ENCODE peak calls at places on chromosomes 1 and 21, in four cellular contexts. C, K, D and J are unnamed samples.

GRCh38 chr1:39965051-39965450 is 10.1 kb downstream of the MFSD2A start:
- DNase-seq in C (no peak), K (no peak), D (no peak), J (no peak)

GRCh38 chr21:41953831-41954653 is at the start of gene C2CD2:
- DNase-seq in C (peak), K (peak), D (peak), J (peak)

GRCh38 chr1:200429221-200429751 is 19.4 kb upstream of the ZNF281 start:
- DNase-seq in C (no peak), K (no peak), D (no peak), J (peak)

GRCh38 chr1:11387829-11388228 is 91.1 kb upstream of the DISP3 start:
- DNase-seq in C (no peak), K (no peak), D (no peak), J (no peak)

GRCh38 chr1:228267962-228268890 is 60.4 kb downstream of the OBSCN start:
- DNase-seq in C (peak), K (no peak), D (no peak), J (peak)

GRCh38 chr1:154342836-154343472 is 17.6 kb downstream of the ATP8B2 start:
- DNase-seq in C (no peak), K (no peak), D (no peak), J (no peak)

GRCh38 chr1:22122273-22123070 is 20.4 kb downstream of the WNT4 start:
- DNase-seq in C (no peak), K (no peak), D (no peak), J (no peak)

GRCh38 chr1:97378596-97378995 is 542.2 kb downstream of the DPYD start:
- DNase-seq in C (no peak), K (no peak), D (no peak), J (no peak)

GRCh38 chr1:100502052-100502792 is 35.7 kb upstream of the GPR88 start:
- DNase-seq in C (no peak), K (no peak), D (peak), J (no peak)

GRCh38 chr1:66521736-66522365 is 12.1 kb upstream of the SGIP1 start:
- DNase-seq in C (no peak), K (no peak), D (no peak), J (peak)

GRCh38 chr21:33292724-33293123 is 26.6 kb downstream of the IL10RB start:
- DNase-seq in C (no peak), K (no peak), D (no peak), J (no peak)

GRCh38 chr1:155272466-155273133 is 704 bp downstream of the CLK2 start:
- DNase-seq in C (no peak), K (no peak), D (peak), J (peak)

GRCh38 chr1:107559881-107560280 is 405.1 kb downstream of the VAV3 start:
- DNase-seq in C (no peak), K (no peak), D (no peak), J (no peak)

GRCh38 chr1:77447669-77448068 is 165.8 kb downstream of the AK5 start:
- DNase-seq in C (no peak), K (no peak), D (no peak), J (no peak)

GRCh38 chr1:243428617-243429342 is 172.9 kb downstream of the SDCCAG8 start:
- DNase-seq in C (no peak), K (no peak), D (no peak), J (no peak)

GRCh38 chr1:23424171-23424959 is at the start of gene TCEA3:
- DNase-seq in C (peak), K (no peak), D (no peak), J (peak)

GRCh38 chr1:39745016-39745670 is 6.5 kb downstream of the PPIE start:
- DNase-seq in C (no peak), K (no peak), D (no peak), J (no peak)

GRCh38 chr1:38444770-38445442 is 398.3 kb upstream of the POU3F1 start:
- DNase-seq in C (peak), K (no peak), D (no peak), J (no peak)

GRCh38 chr1:224647449-224647848 is 31.3 kb downstream of the CNIH3 start:
- DNase-seq in C (no peak), K (no peak), D (no peak), J (no peak)

GRCh38 chr21:25528511-25528910 is 78.8 kb downstream of the MRPL39 start:
- DNase-seq in C (no peak), K (no peak), D (no peak), J (no peak)

GRCh38 chr1:243962541-243962940 is 88.5 kb upstream of the ZBTB18 start:
- DNase-seq in C (no peak), K (no peak), D (no peak), J (no peak)

GRCh38 chr21:45019076-45019886 is 55.1 kb upstream of the ADARB1 start:
- DNase-seq in C (no peak), K (no peak), D (no peak), J (peak)

GRCh38 chr1:203327684-203328457 is 22.6 kb downstream of the BTG2 start:
- DNase-seq in C (no peak), K (peak), D (peak), J (peak)

GRCh38 chr1:72845342-72845741 is 563.0 kb upstream of the NEGR1 start:
- DNase-seq in C (no peak), K (no peak), D (peak), J (peak)

GRCh38 chr1:234315091-234315541 is 58.1 kb upstream of the COA6 start:
- DNase-seq in C (no peak), K (no peak), D (no peak), J (peak)

GRCh38 chr1:196409586-196409985 is 198.7 kb downstream of the KCNT2 start:
- DNase-seq in C (no peak), K (no peak), D (no peak), J (no peak)

GRCh38 chr1:1080122-1080753 is 6.1 kb upstream of the RNF223 start:
- DNase-seq in C (peak), K (peak), D (no peak), J (peak)

GRCh38 chr1:72037745-72038343 is 244.5 kb downstream of the NEGR1 start:
- DNase-seq in C (no peak), K (peak), D (no peak), J (peak)

GRCh38 chr1:2229032-2229920 is 1.2 kb downstream of the SKI start:
- DNase-seq in C (peak), K (no peak), D (peak), J (peak)

GRCh38 chr1:235923466-235924008 is 56.8 kb upstream of the LYST start:
- DNase-seq in C (no peak), K (no peak), D (no peak), J (peak)

GRCh38 chr1:24925082-24925779 is 4.8 kb downstream of the RUNX3 start:
- DNase-seq in C (no peak), K (no peak), D (no peak), J (no peak)

GRCh38 chr1:50047916-50048694 is 24.4 kb upstream of the AGBL4 start:
- DNase-seq in C (peak), K (peak), D (no peak), J (no peak)
- H2BK12ac ChIP-seq in C (no peak), K (no peak), D (no peak), J (no peak)

DNA sequence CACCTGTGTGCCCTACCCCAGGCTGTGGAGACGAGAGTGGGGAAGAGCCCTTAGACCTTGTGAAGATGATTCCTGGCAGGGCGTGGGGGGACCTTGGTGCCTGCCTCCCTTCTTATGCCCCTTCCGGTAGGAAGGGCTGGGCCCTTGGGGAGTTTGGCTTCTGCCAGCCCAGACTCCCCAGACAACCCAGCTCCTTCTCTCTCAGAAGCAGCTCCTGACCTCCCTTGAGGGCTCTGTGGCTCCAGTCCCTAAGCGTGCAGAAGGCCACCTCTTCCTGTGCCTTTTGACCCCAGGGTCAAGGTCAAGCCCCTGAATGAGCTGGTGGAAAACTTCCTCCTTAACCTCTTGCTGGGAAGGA is 958 bp downstream of the RPS6KA1 start:
- DNase-seq in C (peak), K (no peak), D (no peak), J (no peak)
- H3K4me3 ChIP-seq in C (peak), K (peak), D (peak), J (peak)

DNA sequence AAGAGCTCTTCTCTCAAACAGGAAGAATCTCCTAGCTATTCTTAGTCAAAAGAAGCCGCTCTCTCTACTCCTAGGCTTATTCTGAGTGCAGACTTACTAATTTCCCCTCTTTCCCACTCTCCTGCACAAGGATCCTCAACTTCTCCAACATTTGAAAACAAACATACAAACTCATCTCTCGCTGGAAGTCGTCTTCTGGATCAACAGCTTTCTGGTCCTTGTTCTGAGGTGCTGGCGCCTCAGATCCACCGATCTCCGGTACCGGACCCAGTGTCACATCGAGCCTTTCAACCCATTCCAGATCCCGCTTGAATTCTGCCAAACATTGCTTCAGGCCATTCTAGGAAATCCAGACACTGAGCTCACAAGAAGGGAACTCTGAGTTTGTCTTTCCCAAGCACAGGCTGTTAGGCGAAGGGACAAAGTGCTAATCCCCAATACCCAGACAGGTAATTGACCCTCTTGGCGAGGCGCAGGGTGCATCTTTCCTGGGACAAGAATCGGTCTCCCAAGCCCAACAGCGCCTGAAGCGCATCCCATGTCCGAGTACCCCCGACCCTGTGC is 696 bp downstream of the EBNA1BP2 start:
- DNase-seq in C (no peak), K (no peak), D (no peak), J (no peak)
- H2BK12ac ChIP-seq in C (no peak), K (no peak), D (no peak), J (no peak)

GRCh38 chr1:151611288-151611790 is 511 bp upstream of the SNX27 start:
- DNase-seq in C (no peak), K (no peak), D (peak), J (peak)
- H3K4me3 ChIP-seq in C (peak), K (no peak), D (no peak), J (peak)

GRCh38 chr1:28518745-28519341 is 13.0 kb downstream of the RCC1 start:
- DNase-seq in C (peak), K (no peak), D (no peak), J (peak)
- H2BK12ac ChIP-seq in C (peak), K (no peak), D (peak), J (no peak)

GRCh38 chr1:65149391-65149729 is 1.4 kb downstream of the AK4 start:
- DNase-seq in C (no peak), K (peak), D (no peak), J (peak)

GRCh38 chr1:65150583-65151263 is 2.7 kb downstream of the AK4 start:
- DNase-seq in C (no peak), K (no peak), D (no peak), J (no peak)

GRCh38 chr1:65151641-65152040 is 3.6 kb downstream of the AK4 start:
- DNase-seq in C (no peak), K (no peak), D (no peak), J (no peak)

GRCh38 chr1:65148548-65149390 is 766 bp downstream of the AK4 start:
- DNase-seq in C (peak), K (peak), D (no peak), J (peak)

DNA sequence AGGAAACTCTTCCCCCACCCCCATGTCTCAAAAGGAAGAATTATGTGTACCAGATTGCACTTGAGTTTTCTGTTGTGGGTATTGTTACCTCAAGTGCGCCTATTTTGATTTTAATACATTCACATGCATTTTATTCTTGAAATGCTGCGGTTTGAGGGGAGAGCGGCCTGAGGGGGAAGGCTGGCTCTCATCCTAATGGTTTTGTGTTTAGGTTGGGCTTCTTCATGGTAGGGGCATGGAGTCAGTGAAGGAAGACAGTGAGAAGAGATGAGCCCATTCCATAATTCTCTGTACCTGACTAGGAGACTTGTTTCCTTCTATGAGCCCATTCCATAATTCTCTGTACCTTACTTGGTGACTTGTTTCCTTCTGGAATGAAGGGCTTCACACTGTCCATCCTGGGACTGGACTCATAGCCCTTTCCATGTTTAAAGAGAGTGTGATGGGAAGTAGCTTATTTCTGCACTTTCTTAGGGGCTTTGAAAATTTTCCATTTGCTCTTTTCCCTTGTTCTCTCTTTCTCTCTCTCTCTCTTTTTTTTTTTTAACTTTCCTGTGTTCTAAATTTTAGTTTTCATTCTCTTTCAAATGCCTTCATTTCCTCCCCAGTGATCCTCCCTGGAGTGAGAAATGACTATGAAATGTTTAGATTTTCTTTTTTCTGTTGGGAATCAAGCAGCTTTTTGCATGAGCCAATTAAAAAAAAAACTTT is 1.9 kb downstream of the AK4 start:
- DNase-seq in C (no peak), K (no peak), D (no peak), J (no peak)
- H3K4me3 ChIP-seq in C (peak), K (no peak), D (no peak), J (no peak)

GRCh38 chr1:17538428-17539130 is 919 bp upstream of the ARHGEF10L start:
- DNase-seq in C (peak), K (peak), D (no peak), J (peak)
- H2BK12ac ChIP-seq in C (peak), K (no peak), D (peak), J (peak)

GRCh38 chr1:231418741-231419107 is 3.4 kb downstream of the EGLN1 start:
- DNase-seq in C (no peak), K (no peak), D (no peak), J (no peak)

GRCh38 chr1:231419147-231419546 is 2.9 kb downstream of the EGLN1 start:
- DNase-seq in C (no peak), K (no peak), D (no peak), J (no peak)

GRCh38 chr1:231417503-231417902 is 4.6 kb downstream of the EGLN1 start:
- DNase-seq in C (no peak), K (no peak), D (no peak), J (no peak)

GRCh38 chr1:231416896-231417295 is 5.2 kb downstream of the EGLN1 start:
- DNase-seq in C (no peak), K (no peak), D (no peak), J (no peak)

DNA sequence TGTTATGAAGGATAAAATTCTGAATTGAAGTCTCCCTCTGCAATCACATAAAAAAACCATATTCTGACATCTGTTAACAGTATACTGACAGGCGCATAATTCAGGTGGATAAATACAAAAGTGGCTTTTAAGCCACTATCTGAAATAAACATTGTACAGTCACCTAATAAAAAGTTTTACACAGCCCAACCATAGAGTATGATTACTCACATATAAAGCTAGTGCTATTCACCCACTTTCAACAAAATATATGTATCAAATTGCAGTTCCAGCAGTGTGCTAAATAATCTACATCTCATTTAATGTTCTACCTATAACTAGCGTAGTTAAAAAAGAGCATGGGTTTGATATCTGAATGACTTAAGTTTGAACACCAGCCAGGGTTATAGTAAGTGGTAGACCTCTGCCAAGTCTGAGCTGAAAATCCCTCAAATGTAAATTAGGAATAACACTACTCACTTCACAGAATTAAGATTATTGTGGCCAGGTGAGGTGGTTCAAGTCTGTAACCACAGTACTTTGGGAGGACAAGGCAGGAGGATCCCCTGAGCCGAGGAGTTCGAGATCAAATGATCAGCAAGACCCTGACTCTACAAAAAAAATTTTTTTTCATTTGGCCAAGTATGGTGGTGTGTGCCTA is 3.9 kb downstream of the EGLN1 start:
- DNase-seq in C (no peak), K (no peak), D (no peak), J (no peak)
- H3K4me3 ChIP-seq in C (no peak), K (no peak), D (no peak), J (peak)

DNA sequence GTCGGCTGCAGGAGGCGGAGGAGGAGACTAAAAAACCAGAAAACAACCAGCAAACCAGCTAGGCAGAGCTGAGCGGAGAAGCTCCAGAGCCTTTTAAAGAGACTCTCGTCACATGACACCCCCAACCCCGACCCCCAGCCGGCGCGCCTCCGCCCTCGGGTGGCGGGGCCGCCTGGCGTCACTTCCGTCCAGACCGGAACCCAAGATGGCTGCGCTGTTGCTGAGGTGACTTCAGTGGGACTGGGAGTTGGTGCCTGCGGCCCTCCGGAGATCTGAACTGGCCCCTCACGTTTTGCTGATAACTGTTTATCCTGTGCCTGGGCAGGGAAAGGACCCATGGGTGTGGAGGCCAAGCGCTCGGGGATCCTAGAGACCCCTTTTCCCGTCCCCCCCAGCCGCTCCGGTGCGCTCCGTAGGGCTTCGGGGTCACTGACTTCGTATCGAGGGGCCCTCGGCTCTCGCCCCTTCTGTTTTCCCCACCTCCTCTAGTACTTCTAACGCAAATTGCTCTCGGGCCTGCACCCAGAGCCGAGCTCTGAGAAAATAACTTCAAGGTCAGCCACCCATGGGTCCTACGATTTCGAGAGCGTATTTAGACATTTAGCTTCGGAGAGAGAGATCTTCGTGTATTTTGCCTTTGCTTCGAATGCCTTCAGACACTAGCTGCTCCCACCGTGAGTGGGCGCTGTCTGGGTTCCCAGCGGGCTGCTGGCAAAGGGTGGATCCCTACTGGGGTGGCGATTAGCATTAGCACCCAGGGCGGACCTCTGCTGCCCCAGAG is at the start of gene SDHC:
- DNase-seq in C (peak), K (peak), D (peak), J (peak)
- H2BK12ac ChIP-seq in C (peak), K (no peak), D (no peak), J (peak)

GRCh38 chr1:56985857-56986256 is 20.0 kb upstream of the C8B start:
- DNase-seq in C (no peak), K (no peak), D (no peak), J (no peak)
- H3K4me3 ChIP-seq in C (no peak), K (no peak), D (no peak), J (no peak)